ENCODE peak calls at places on chromosomes 13 and 19, in six cellular contexts. C, F, H, U, B and R are unnamed samples.

GRCh38 chr13:109510036-109510435 is 276.3 kb downstream of the IRS2 start:
- DNase-seq in F (no peak), C (no peak), B (no peak), H (no peak), U (no peak), R (no peak)

GRCh38 chr19:896999-897398 is 3.7 kb downstream of the RNU6-9 start:
- DNase-seq in F (no peak), C (no peak), B (no peak), H (no peak), U (no peak), R (no peak)

GRCh38 chr19:58330458-58330857 is 3.7 kb downstream of the ZSCAN22 start:
- DNase-seq in C (no peak), B (no peak), U (peak; percentile 74), F (peak; percentile 76), H (peak; percentile 83), R (peak; percentile 45)

GRCh38 chr13:42746846-42747245 is 34.5 kb upstream of the FAM216B start:
- DNase-seq in C (no peak), F (no peak), B (no peak), H (no peak), U (peak; percentile 33), R (no peak)

GRCh38 chr19:41476583-41476982 is 33.6 kb downstream of the ERICH4 start:
- DNase-seq in B (no peak), U (no peak), H (no peak), C (no peak), F (no peak), R (no peak)

GRCh38 chr19:9848060-9848459 is 12.9 kb downstream of the PIN1 start:
- DNase-seq in C (no peak), B (no peak), F (peak; percentile 4), U (no peak), H (no peak), R (no peak)

GRCh38 chr13:110907951-110908898 is 6.6 kb downstream of the ANKRD10 start:
- DNase-seq in U (peak; percentile 98), C (no peak), F (no peak), H (no peak), B (peak; percentile 73), R (no peak)

GRCh38 chr19:48713864-48714755 is 5.4 kb downstream of the MAMSTR start:
- DNase-seq in H (peak; percentile 99), F (peak; percentile 100), B (peak; percentile 98), C (peak; percentile 98), U (peak; percentile 97), R (peak; percentile 100)

GRCh38 chr19:56840452-56841193 is at the start of the genes PEG3 and ZIM2:
- DNase-seq in F (peak; percentile 86), U (no peak), B (no peak), H (peak; percentile 12), C (no peak), R (peak; percentile 92)

GRCh38 chr13:51770160-51770559 is 33.8 kb downstream of the DHRS12 start:
- DNase-seq in H (no peak), F (no peak), B (no peak), U (no peak), C (no peak), R (no peak)

GRCh38 chr13:105848494-105848893 is 687.0 kb downstream of the EFNB2 start:
- DNase-seq in U (peak; percentile 96), F (no peak), C (no peak), H (no peak), B (no peak), R (no peak)

GRCh38 chr13:21333186-21333585 is 125.9 kb downstream of the ZDHHC20 start:
- DNase-seq in U (no peak), B (no peak), H (no peak), C (no peak), F (no peak), R (no peak)

GRCh38 chr19:14979498-14980255 is at the start of gene SLC1A6:
- DNase-seq in F (no peak), C (no peak), B (no peak), U (no peak), H (no peak), R (peak; percentile 23)

GRCh38 chr19:50728084-50728737 is 5.0 kb downstream of the CLEC11A start:
- DNase-seq in U (no peak), B (no peak), H (peak; percentile 73), F (peak; percentile 63), C (peak; percentile 66), R (peak; percentile 69)

GRCh38 chr13:20456737-20457136 is 68.9 kb downstream of the CRYL1 start:
- DNase-seq in C (no peak), B (no peak), H (no peak), F (no peak), U (no peak), R (no peak)

GRCh38 chr19:40805258-40805868 is 6.4 kb downstream of the EGLN2 start:
- DNase-seq in U (no peak), H (no peak), C (no peak), B (no peak), F (no peak), R (no peak)

GRCh38 chr19:48746738-48747575 is at the start of gene IZUMO1:
- DNase-seq in C (peak; percentile 84), B (no peak), F (peak; percentile 82), H (peak; percentile 90), U (peak; percentile 65), R (peak; percentile 53)

GRCh38 chr19:5536337-5536894 is 31.3 kb downstream of the TINCR start:
- DNase-seq in F (peak; percentile 66), B (peak; percentile 85), U (peak; percentile 25), H (peak; percentile 5), C (no peak), R (no peak)

GRCh38 chr19:35002037-35002535 is 2.0 kb downstream of the GRAMD1A start:
- DNase-seq in C (no peak), F (no peak), B (no peak), H (no peak), U (no peak), R (no peak)

GRCh38 chr13:99816321-99816720 is 155.2 kb downstream of the ZIC5 start:
- DNase-seq in U (no peak), H (no peak), B (no peak), F (no peak), C (no peak), R (no peak)